ENCODE peak calls at places on chromosome 16, in eight cellular contexts. J is HCT116, W is RWPE2, C is Panc1, S is upper lobe of right lung, T is mucosa of descending colon, A is T-helper 17 cell, B is sciatic nerve. Y is an unnamed sample.

GRCh38 chr16:4882633-4883285 is 35.5 kb downstream of the UBN1 start:
- ATAC-seq in J (peak; percentile 85), W (peak; percentile 86), C (peak; percentile 71), S (peak; percentile 69), T (no peak), A (no peak), B (peak; percentile 13), Y (peak; percentile 68)

GRCh38 chr16:2663553-2664521 is 18.5 kb upstream of the KCTD5 start:
- ATAC-seq in J (no peak), W (peak; percentile 97), C (no peak), S (peak; percentile 71), T (peak; percentile 87), A (peak; percentile 90), B (peak; percentile 61), Y (peak; percentile 78)

GRCh38 chr16:86077243-86077940 is 178.4 kb downstream of the IRF8 start:
- ATAC-seq in J (no peak), W (no peak), C (no peak), S (no peak), T (no peak), A (no peak), B (no peak), Y (no peak)

GRCh38 chr16:1610841-1611653 is 825 bp downstream of the IFT140 start:
- ATAC-seq in J (peak; percentile 23), W (peak; percentile 28), C (peak; percentile 34), S (peak; percentile 2), T (peak; percentile 28), A (no peak), B (peak; percentile 48), Y (peak; percentile 50)

GRCh38 chr16:31253642-31254045 is 6.1 kb upstream of the ITGAM start:
- ATAC-seq in J (no peak), W (no peak), C (no peak), S (peak; percentile 94), T (peak; percentile 66), A (peak; percentile 30), B (peak; percentile 32), Y (no peak)

GRCh38 chr16:69179255-69180010 is 7.5 kb upstream of the SNTB2 start:
- ATAC-seq in J (no peak), W (peak; percentile 48), C (peak; percentile 70), S (peak; percentile 86), T (peak; percentile 85), A (no peak), B (peak; percentile 93), Y (peak; percentile 79)

GRCh38 chr16:12362482-12363458 is 386.2 kb downstream of the SNX29 start:
- ATAC-seq in J (no peak), W (no peak), C (no peak), S (no peak), T (no peak), A (no peak), B (peak; percentile 74), Y (no peak)

GRCh38 chr16:84196727-84197486 is 6.0 kb downstream of the ADAD2 start:
- ATAC-seq in J (no peak), W (peak; percentile 60), C (no peak), S (no peak), T (no peak), A (no peak), B (no peak), Y (no peak)

GRCh38 chr16:62041401-62041800 is 5.2 kb upstream of the CDH8 start:
- ATAC-seq in J (no peak), W (peak; percentile 79), C (peak; percentile 80), S (peak; percentile 70), T (no peak), A (no peak), B (no peak), Y (peak; percentile 33)

GRCh38 chr16:59558679-59559078 is 824.6 kb upstream of the GOT2 start:
- ATAC-seq in J (no peak), W (no peak), C (no peak), S (no peak), T (no peak), A (no peak), B (no peak), Y (no peak)

GRCh38 chr16:30958164-30959083 is 870 bp downstream of the SETD1A start:
- ATAC-seq in J (peak; percentile 57), W (peak; percentile 33), C (peak; percentile 59), S (peak; percentile 36), T (peak; percentile 13), A (peak; percentile 48), B (no peak), Y (peak; percentile 25)

GRCh38 chr16:75483222-75483621 is 12.0 kb downstream of the CHST6 start:
- ATAC-seq in J (peak; percentile 95), W (peak; percentile 86), C (no peak), S (peak; percentile 67), T (peak; percentile 60), A (no peak), B (no peak), Y (peak; percentile 87)